ENCODE peak calls at places on chromosome 19, in seven cellular contexts. T is fibroblast of pulmonary artery, X is GM13977, J is fibroblast of lung, R is psoas muscle, D is HL-60, G is mucosa of descending colon. M is an unnamed sample.

GRCh38 chr19:39372941-39373340 is 18.0 kb downstream of the PAF1 start:
- DNase-seq in T (peak; percentile 59), X (no peak), J (no peak), R (no peak), D (no peak), G (no peak), M (no peak)

GRCh38 chr19:55027472-55028337 is 10.4 kb downstream of the GP6 start:
- DNase-seq in T (no peak), X (no peak), J (no peak), R (no peak), D (peak; percentile 69), G (no peak), M (no peak)

GRCh38 chr19:6754136-6754535 is 13.1 kb downstream of the SH2D3A start:
- DNase-seq in T (no peak), X (no peak), J (no peak), R (no peak), D (no peak), G (peak; percentile 62), M (no peak)

GRCh38 chr19:3580156-3580955 is 4.9 kb upstream of the GIPC3 start:
- DNase-seq in T (peak; percentile 95), X (no peak), J (peak; percentile 98), R (no peak), D (no peak), G (no peak), M (no peak)

GRCh38 chr19:55079400-55080038 is 3.9 kb downstream of the EPS8L1 start:
- DNase-seq in T (no peak), X (no peak), J (no peak), R (no peak), D (no peak), G (peak; percentile 56), M (no peak)

GRCh38 chr19:58400916-58401824 is 5.7 kb downstream of the RNF225 start:
- DNase-seq in T (peak; percentile 100), X (peak; percentile 99), J (peak; percentile 99), R (peak; percentile 99), D (peak; percentile 100), G (peak; percentile 100), M (peak; percentile 99)

GRCh38 chr19:35932291-35932936 is 3.8 kb upstream of the LRFN3 start:
- DNase-seq in T (no peak), X (no peak), J (no peak), R (no peak), D (no peak), G (no peak), M (no peak)

GRCh38 chr19:3586707-3587346 is 1.5 kb downstream of the GIPC3 start:
- DNase-seq in T (no peak), X (no peak), J (no peak), R (no peak), D (no peak), G (no peak), M (no peak)

GRCh38 chr19:38655148-38655824 is 7.8 kb downstream of the ACTN4 start:
- DNase-seq in T (no peak), X (peak; percentile 59), J (peak; percentile 66), R (no peak), D (no peak), G (no peak), M (peak; percentile 54)

GRCh38 chr19:12733369-12733896 is 1.1 kb downstream of the TRIR start:
- DNase-seq in T (peak; percentile 49), X (peak; percentile 79), J (peak; percentile 62), R (no peak), D (peak; percentile 78), G (no peak), M (no peak)

GRCh38 chr19:18020212-18021067 is 12.5 kb downstream of the ARRDC2 start:
- DNase-seq in T (peak; percentile 52), X (no peak), J (peak; percentile 51), R (peak; percentile 99), D (no peak), G (peak; percentile 72), M (no peak)

GRCh38 chr19:17379221-17379631 is 2.1 kb upstream of the PLVAP start:
- DNase-seq in T (no peak), X (no peak), J (no peak), R (no peak), D (no peak), G (no peak), M (no peak)

GRCh38 chr19:17107546-17108452 is 32.2 kb downstream of the MYO9B start:
- DNase-seq in T (peak; percentile 97), X (no peak), J (peak; percentile 96), R (peak; percentile 92), D (peak; percentile 74), G (peak; percentile 69), M (peak; percentile 62)

GRCh38 chr19:41355035-41355434 is 1.3 kb upstream of the TGFB1 start:
- DNase-seq in T (no peak), X (no peak), J (no peak), R (no peak), D (no peak), G (no peak), M (no peak)

GRCh38 chr19:52227980-52228379 is 38.1 kb downstream of the PPP2R1A start:
- DNase-seq in T (no peak), X (no peak), J (no peak), R (no peak), D (no peak), G (no peak), M (no peak)

GRCh38 chr19:17797397-17798201 is 2.7 kb downstream of the B3GNT3 start:
- DNase-seq in T (no peak), X (no peak), J (no peak), R (no peak), D (no peak), G (peak; percentile 88), M (no peak)

DNA sequence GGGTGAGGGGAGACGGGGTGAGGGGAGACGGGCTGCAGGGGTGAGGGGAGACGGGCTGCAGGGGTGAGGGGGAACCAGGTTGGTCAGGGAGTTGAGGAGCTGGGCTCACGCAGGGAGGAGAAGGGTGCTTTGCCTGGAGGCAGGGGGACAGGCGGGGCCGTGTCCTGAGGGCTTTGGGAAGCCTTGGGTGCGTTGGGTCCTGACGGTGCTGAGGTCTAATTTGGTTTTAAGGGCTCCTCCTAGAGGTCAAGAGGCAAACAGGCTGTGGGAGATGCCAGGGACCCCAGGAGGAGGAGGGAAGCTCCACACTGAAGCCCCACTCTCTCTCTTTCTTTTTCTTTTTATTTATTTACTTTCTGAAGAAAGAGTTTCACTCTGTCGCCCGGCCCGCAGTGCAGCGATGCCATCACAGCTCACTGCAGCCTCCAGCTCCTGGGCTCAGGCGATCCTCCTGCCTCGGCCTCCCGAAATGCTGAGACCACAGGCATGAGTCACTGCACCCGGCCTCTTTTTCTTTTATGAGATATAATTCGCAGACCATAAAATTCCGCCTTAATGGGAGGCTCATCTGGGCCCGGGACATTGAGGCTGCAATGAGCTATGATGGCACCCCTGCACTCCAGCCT is 9.3 kb upstream of the MISP start:
- DNase-seq in T (no peak), X (peak; percentile 71), J (no peak), R (no peak), D (peak; percentile 42), G (no peak), M (no peak)
- TF ChIP-seq CTCF in T (peak; percentile 26), X (peak; percentile 30), J (no peak), R (no peak), D (peak; percentile 16), G (no peak), M (peak; percentile 47)

GRCh38 chr19:45508931-45509691 is 1.8 kb downstream of the VASP start:
- DNase-seq in T (peak; percentile 81), X (peak; percentile 90), J (peak; percentile 79), R (peak; percentile 84), D (peak; percentile 78), G (peak; percentile 88), M (peak; percentile 82)
- TF ChIP-seq CTCF in T (no peak), X (no peak), J (no peak), R (no peak), D (no peak), G (no peak), M (peak; percentile 8)

DNA sequence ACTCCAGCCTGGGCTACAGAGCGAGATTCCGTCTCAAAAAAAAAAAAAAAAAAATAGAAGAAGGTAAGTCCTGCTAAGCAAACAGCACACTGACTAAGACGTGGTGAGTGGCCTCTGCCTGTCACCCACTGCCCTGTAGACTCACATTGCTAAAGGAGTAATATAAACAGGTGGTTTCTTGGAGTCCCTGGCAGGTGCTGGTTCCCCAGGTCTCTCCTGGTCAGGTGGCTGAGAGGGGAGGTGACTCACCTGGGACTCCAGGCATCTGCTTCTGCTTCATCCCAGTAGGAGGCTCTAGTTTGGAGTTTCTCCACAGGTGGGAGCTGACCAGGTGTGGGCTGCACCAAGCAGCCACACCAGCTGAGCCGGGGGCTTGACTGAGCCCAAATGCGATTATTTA is at the start of gene OR10H1:
- DNase-seq in T (no peak), X (no peak), J (no peak), R (no peak), D (no peak), G (no peak), M (no peak)
- TF ChIP-seq CTCF in T (no peak), X (no peak), J (no peak), R (no peak), D (no peak), G (no peak), M (no peak)

GRCh38 chr19:28598861-28599260 is 614.1 kb downstream of the UQCRFS1 start:
- DNase-seq in T (no peak), X (no peak), J (no peak), R (no peak), D (no peak), G (no peak), M (no peak)
- TF ChIP-seq CTCF in T (no peak), X (no peak), J (no peak), R (no peak), D (no peak), G (no peak), M (no peak)

DNA sequence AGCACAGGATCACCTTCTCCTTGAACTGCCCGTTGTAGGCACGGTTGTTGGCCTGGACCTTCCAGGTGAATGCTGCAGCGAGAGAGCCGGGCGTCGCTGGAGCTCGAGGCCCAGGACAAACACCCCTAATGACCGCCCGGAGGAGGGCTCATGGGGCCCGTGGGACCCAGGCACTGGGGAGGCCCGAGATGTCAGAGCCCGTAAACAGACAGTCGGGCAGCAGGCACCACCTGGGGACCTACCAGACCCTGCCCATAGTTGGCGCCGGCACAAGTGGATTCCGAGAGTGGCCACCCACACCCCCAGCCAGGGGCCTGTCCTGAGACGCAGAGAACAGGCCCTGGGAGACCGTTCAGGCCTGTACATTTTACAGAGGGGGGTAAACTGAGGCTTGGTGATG is 2.4 kb downstream of the ATP8B3 start:
- DNase-seq in T (no peak), X (no peak), J (no peak), R (no peak), D (no peak), G (peak; percentile 33), M (no peak)
- TF ChIP-seq CTCF in T (no peak), X (no peak), J (no peak), R (no peak), D (no peak), G (no peak), M (no peak)

GRCh38 chr19:34359954-34360315 is 5.1 kb upstream of the GPI start:
- DNase-seq in T (no peak), X (no peak), J (no peak), R (no peak), D (no peak), G (peak; percentile 38), M (no peak)

GRCh38 chr19:34356875-34357274 is 8.1 kb upstream of the GPI start:
- DNase-seq in T (no peak), X (no peak), J (no peak), R (no peak), D (no peak), G (no peak), M (no peak)

GRCh38 chr19:34357431-34357830 is 7.6 kb upstream of the GPI start:
- DNase-seq in T (no peak), X (no peak), J (no peak), R (peak; percentile 42), D (no peak), G (no peak), M (no peak)

GRCh38 chr19:34360354-34360909 is 4.6 kb upstream of the GPI start:
- DNase-seq in T (no peak), X (no peak), J (no peak), R (peak; percentile 27), D (no peak), G (no peak), M (no peak)

GRCh38 chr19:34359140-34359953 is 5.6 kb upstream of the GPI start:
- DNase-seq in T (peak; percentile 98), X (peak; percentile 99), J (peak; percentile 97), R (peak; percentile 98), D (peak; percentile 98), G (peak; percentile 99), M (peak; percentile 100)
- TF ChIP-seq CTCF in T (peak; percentile 50), X (peak; percentile 64), J (peak; percentile 46), R (peak; percentile 42), D (peak; percentile 33), G (peak; percentile 28), M (peak; percentile 77)

M was measured in GM06990.